ENCODE peak calls at places on chromosomes 11 and 22, in four cellular contexts. V, A, H and B are unnamed samples.

GRCh38 chr22:28442951-28443876 is 236.4 kb downstream of the TTC28 start:
- DNase-seq in V (peak), A (peak), H (no peak), B (no peak)

GRCh38 chr11:10746871-10747270 is 4.2 kb upstream of the CTR9 start:
- DNase-seq in V (no peak), A (no peak), H (no peak), B (no peak)

GRCh38 chr22:24146190-24146616 is 35.1 kb upstream of the SUSD2 start:
- DNase-seq in V (peak), A (peak), H (no peak), B (no peak)

GRCh38 chr11:2940930-2941821 is 12.0 kb upstream of the PHLDA2 start:
- DNase-seq in V (no peak), A (no peak), H (no peak), B (no peak)

GRCh38 chr11:117861151-117862018 is 15.1 kb downstream of the FXYD6 start:
- DNase-seq in V (no peak), A (no peak), H (no peak), B (no peak)

GRCh38 chr11:106533046-106533445 is 455.6 kb downstream of the AASDHPPT start:
- DNase-seq in V (no peak), A (no peak), H (no peak), B (no peak)

GRCh38 chr11:65615950-65616574 is 486 bp downstream of the PCNX3 start:
- DNase-seq in V (peak), A (peak), H (no peak), B (no peak)

GRCh38 chr22:49210606-49211005 is 617.1 kb downstream of the BRD1 start:
- DNase-seq in V (no peak), A (no peak), H (no peak), B (no peak)

GRCh38 chr11:15660496-15660895 is 545.8 kb downstream of the INSC start:
- DNase-seq in V (no peak), A (no peak), H (no peak), B (no peak)

GRCh38 chr11:75428301-75428724 is 4.7 kb downstream of the KLHL35 start:
- DNase-seq in V (peak), A (peak), H (no peak), B (no peak)

GRCh38 chr11:102780491-102780918 is at the start of gene MMP10:
- DNase-seq in V (peak), A (no peak), H (no peak), B (peak)

GRCh38 chr22:36344106-36344827 is 43.5 kb downstream of the MYH9 start:
- DNase-seq in V (no peak), A (no peak), H (no peak), B (no peak)

GRCh38 chr11:28760676-28761390 is 652.6 kb downstream of the METTL15 start:
- DNase-seq in V (no peak), A (no peak), H (no peak), B (no peak)

GRCh38 chr11:70712471-70712870 is 314.1 kb downstream of the CTTN start:
- DNase-seq in V (no peak), A (peak), H (no peak), B (no peak)

GRCh38 chr11:111913031-111913861 is 712 bp downstream of the HSPB2 start:
- DNase-seq in V (no peak), A (peak), H (no peak), B (no peak)

GRCh38 chr22:44926124-44926475 is 83.7 kb downstream of the PHF21B start:
- DNase-seq in V (no peak), A (no peak), H (no peak), B (no peak)

GRCh38 chr22:22750335-22751042 is 106.1 kb downstream of the GGTLC2 start:
- DNase-seq in V (no peak), A (no peak), H (no peak), B (no peak)

GRCh38 chr11:57546869-57547518 is 9.6 kb downstream of the SMTNL1 start:
- DNase-seq in V (peak), A (peak), H (no peak), B (no peak)

GRCh38 chr11:2299773-2300172 is 1.9 kb downstream of the C11orf21 start:
- DNase-seq in V (no peak), A (no peak), H (no peak), B (no peak)

GRCh38 chr11:28697920-28698827 is 590.0 kb downstream of the METTL15 start:
- DNase-seq in V (peak), A (peak), H (no peak), B (peak)

DNA sequence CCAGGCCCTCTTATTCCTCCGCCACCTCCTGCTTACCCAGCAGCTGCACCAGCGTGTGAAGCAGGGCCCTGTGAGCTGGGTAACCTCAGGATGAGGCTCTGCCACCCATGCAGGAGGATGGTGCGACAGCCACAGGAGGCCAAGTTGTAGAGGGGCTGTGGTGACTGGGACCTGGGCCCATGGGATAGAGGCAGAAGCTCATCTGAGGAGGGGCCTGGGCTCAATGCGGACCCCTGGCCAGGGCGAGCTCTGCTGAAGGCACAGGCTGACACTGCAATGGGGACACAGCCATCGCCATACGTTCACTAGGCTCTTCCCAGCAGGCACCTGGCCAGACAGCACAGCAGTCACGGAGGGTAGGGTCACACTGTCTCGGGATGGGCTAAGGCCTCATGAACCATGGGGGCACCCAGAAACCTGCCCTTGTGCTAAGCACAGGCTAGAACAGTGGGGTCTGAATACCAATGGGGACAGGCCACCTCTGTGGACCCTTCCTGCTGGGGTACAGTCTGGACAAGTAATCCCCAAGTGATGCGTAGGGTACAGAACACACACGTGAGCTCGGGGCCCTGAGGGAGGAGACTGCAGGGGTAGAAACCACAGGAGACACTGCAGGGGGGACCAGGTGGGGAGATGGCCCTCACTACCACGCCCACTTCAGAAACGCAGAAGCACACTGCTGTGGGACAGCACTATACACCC is 35.3 kb downstream of the GNB1L start:
- DNase-seq in V (no peak), A (no peak), H (no peak), B (no peak)
- TF ChIP-seq TCF7L2 in V (no peak), A (no peak), H (no peak), B (no peak)

DNA sequence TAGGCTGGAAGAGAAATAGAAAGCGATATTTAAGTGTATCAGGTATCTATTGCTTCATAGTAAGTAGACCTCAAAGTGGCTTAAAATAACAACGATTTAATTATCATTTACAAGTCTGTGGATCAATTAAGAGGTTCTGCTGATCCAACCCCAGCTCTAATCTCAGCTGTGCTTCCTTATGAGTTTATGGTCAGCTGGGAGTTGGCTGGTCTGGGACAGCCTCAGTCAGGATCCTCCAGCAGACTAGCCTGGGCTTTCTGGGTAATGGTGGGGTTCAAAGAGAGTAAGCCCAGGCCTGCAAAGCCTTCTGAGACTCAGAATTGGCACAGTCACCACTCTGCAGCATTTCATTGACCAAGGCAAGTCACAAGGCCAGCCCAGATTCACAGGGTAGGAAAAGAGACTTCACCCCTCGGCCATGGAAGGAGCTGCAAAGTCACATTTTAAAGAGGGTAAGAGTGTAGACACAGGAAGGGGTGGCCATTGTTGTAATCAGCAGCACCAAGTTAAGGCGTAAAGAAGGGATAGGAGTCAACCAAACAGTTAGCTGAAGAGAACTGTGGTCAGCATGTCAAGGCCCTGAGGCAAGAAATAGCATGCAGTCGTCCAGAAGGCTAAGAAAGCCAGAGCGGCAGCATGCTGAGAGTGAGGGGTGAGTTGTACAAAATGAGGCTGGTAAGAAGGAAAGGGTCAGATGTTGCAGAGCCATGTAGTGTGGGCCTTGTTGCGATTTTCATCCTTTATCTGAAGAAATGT is 168.2 kb downstream of the ETS1 start:
- DNase-seq in V (no peak), A (no peak), H (no peak), B (no peak)
- TF ChIP-seq TCF7L2 in V (no peak), A (no peak), H (no peak), B (no peak)

DNA sequence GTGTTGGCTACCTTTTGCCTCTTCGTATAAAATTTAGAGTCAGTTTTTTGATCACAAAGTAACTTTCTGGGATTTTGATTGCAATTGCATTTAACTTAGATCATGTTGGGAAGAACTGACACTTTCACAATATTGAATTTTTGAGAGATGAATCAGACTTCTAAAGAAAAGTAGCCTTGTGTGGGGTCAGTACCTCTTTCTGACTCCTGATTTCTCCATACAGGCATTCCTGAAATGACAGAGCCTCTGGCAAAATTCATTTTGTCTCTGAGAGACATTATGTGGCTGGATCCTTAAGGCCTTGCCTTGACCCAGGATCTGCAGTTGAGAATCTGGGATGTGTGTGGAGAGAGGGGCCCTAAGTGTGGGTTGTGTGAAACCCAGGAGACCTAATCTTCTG is 37.8 kb downstream of the PPFIBP2 start:
- DNase-seq in V (no peak), A (no peak), H (no peak), B (no peak)
- TF ChIP-seq TCF7L2 in V (no peak), A (no peak), H (no peak), B (no peak)

GRCh38 chr11:44561275-44561781 is 4.1 kb upstream of the CD82 start:
- DNase-seq in V (no peak), A (no peak), H (no peak), B (no peak)

GRCh38 chr11:44556735-44557409 is 8.6 kb upstream of the CD82 start:
- DNase-seq in V (peak), A (no peak), H (no peak), B (peak)

GRCh38 chr11:44555031-44555800 is 10.2 kb upstream of the CD82 start:
- DNase-seq in V (no peak), A (no peak), H (no peak), B (no peak)

GRCh38 chr11:44559207-44559943 is 6.1 kb upstream of the CD82 start:
- DNase-seq in V (no peak), A (no peak), H (no peak), B (no peak)

DNA sequence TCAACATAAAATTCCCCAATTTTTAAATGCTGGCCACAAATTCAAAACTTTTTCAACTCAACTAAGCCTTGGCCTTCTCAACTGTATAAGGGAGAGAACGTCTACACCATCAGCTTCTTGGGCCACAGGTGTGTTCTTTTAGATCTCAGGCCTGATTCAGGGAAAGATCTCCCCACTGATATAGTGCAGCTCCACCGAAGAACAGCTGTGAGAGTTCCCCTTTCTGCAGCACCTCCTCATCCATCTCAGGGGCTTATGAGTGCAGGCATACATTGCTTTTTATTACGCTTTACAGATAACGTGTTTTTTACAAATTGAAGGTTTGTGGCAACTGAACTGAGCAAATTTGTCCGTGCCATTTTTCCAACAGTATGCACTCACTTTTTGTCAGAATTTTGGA is 8.0 kb upstream of the CD82 start:
- DNase-seq in V (no peak), A (no peak), H (no peak), B (no peak)
- TF ChIP-seq TCF7L2 in V (no peak), A (no peak), H (no peak), B (no peak)

DNA sequence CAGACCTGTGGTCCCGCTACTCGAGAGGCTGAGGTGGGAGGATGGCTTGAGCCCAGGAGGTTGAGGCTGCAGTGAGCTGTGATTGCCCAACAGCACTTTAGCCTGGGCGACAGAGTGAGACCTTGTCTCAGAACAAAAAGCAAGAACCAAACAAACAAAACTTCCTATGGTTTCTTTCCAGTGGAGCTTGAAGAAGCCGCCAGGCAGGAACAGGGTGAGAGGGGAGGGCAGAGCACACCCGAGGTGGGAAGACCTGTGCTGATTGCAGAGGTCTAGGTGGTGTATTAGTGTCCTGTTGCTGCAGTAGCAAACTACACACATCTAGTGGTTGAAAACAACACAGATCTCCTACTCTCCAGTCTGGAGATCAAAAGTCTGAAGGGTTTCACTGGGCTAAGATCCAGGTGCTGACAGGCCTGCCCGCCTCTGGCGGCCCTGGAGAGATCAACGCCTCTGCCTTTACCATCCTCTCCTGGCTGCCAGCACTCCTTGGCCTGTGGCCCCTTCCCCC is 10.5 kb downstream of the ARHGEF17 start:
- DNase-seq in V (no peak), A (no peak), H (no peak), B (no peak)
- TF ChIP-seq TCF7L2 in V (no peak), A (no peak), H (no peak), B (no peak)

GRCh38 chr11:4664791-4665190 is 21.0 kb downstream of the OR51E1 start:
- DNase-seq in V (no peak), A (no peak), H (no peak), B (no peak)
- TF ChIP-seq TCF7L2 in V (no peak), A (no peak), H (no peak), B (no peak)

GRCh38 chr11:132853886-132854285 is 678.4 kb downstream of the OPCML start:
- DNase-seq in V (no peak), A (no peak), H (no peak), B (no peak)
- TF ChIP-seq TCF7L2 in V (no peak), A (no peak), H (no peak), B (no peak)